ENCODE peak calls at places on chromosomes 4 and X, in ten cellular contexts. C is sigmoid colon; U is cardiac muscle cell; Q is lower lobe of right lung; A is osteoblast; S is SJSA1; G is DND-41; B is IMR-90; T is CD4-positive, CD25-positive, alpha-beta regulatory T cell; R is pancreas. Z is an unnamed sample.
A peak's percentile ranks its signal among the peaks of the same experiment; 100 is the strongest.

GRCh38 chr4:122921971-122922876 is at the start of gene NUDT6:
- DNase-seq in R (peak; percentile 54), U (peak; percentile 82), G (peak; percentile 56), S (peak; percentile 66), B (peak; percentile 69), Q (peak; percentile 79), A (peak; percentile 66), C (peak; percentile 76), T (peak; percentile 3), Z (peak; percentile 34)

GRCh38 chr4:48832571-48832970 is 1.7 kb downstream of the OCIAD1 start:
- DNase-seq in B (no peak), G (no peak), C (no peak), A (no peak), T (no peak), U (peak; percentile 22), Q (no peak), S (no peak), R (no peak), Z (no peak)

GRCh38 chr4:3315566-3315965 is 22.7 kb downstream of the RGS12 start:
- DNase-seq in B (no peak), C (no peak), Q (no peak), G (no peak), A (peak; percentile 39), U (no peak), R (no peak), S (no peak), T (no peak), Z (no peak)

GRCh38 chr4:157115613-157116340 is 39.8 kb downstream of the GLRB start:
- DNase-seq in T (no peak), R (no peak), G (no peak), U (no peak), B (peak; percentile 77), A (no peak), C (no peak), S (no peak), Q (no peak), Z (no peak)

GRCh38 chr4:125547842-125548241 is 233.1 kb downstream of the FAT4 start:
- DNase-seq in U (no peak), R (no peak), Q (no peak), T (no peak), S (no peak), G (no peak), C (no peak), A (no peak), B (peak; percentile 59), Z (no peak)

GRCh38 chr4:186168750-186169149 is 22.6 kb upstream of the CYP4V2 start:
- DNase-seq in C (no peak), B (no peak), Q (no peak), A (no peak), T (no peak), R (no peak), S (no peak), G (no peak), U (no peak), Z (no peak)

GRCh38 chr4:154491731-154492249 is at the start of gene DCHS2:
- DNase-seq in R (no peak), U (peak; percentile 53), G (no peak), S (no peak), A (peak; percentile 61), B (no peak), T (no peak), Q (no peak), C (peak; percentile 78), Z (no peak)

GRCh38 chr4:90030953-90031352 is 96.2 kb upstream of the CCSER1 start:
- DNase-seq in R (no peak), S (no peak), T (no peak), G (no peak), U (peak; percentile 13), Q (no peak), B (no peak), C (no peak), A (no peak), Z (no peak)

GRCh38 chrX:9913041-9913440 is 54.1 kb upstream of the CLDN34 start:
- DNase-seq in T (no peak), U (no peak), B (peak; percentile 43), A (no peak), C (no peak), R (no peak), S (no peak), Q (no peak), G (no peak), Z (no peak)

GRCh38 chrX:153578200-153578835 is 20.6 kb downstream of the CCNQ start:
- DNase-seq in B (no peak), S (no peak), R (no peak), U (no peak), C (no peak), G (no peak), T (no peak), Q (no peak), A (no peak), Z (no peak)

GRCh38 chrX:153573999-153574398 is 24.9 kb downstream of the CCNQ start:
- DNase-seq in U (no peak), A (peak; percentile 77), Q (no peak), S (no peak), G (no peak), B (no peak), T (no peak), C (no peak), R (no peak), Z (no peak)

GRCh38 chrX:153576239-153576870 is 22.6 kb downstream of the CCNQ start:
- DNase-seq in U (no peak), Q (no peak), S (no peak), C (no peak), G (no peak), T (no peak), R (no peak), A (peak; percentile 65), B (no peak), Z (no peak)

GRCh38 chrX:153580700-153581386 is 18.1 kb downstream of the CCNQ start:
- DNase-seq in S (no peak), C (no peak), U (peak; percentile 20), Q (no peak), A (no peak), R (no peak), B (no peak), G (no peak), T (no peak), Z (no peak)

DNA sequence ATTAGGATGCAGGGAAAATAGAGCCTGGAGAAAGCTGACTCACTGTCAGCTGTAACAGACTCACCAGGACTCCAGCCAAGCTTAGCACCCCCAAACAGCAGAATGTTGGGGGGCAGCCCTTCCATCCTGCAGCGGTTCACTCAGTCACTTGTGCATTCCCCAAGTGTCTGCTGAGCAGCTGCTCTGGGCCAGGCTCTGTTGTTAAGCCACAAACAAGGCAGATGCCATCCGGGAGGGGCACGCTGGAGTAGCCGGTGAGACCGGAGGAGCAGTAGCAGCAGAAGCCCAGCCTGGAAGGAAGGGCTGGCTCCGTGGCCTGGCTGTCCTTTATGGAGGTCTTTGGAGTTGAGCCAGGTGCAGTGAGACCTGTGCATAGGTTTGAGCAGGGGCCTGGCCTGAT is 22.0 kb downstream of the CCNQ start:
- DNase-seq in U (no peak), Q (no peak), T (no peak), B (no peak), C (no peak), R (no peak), A (peak; percentile 52), S (no peak), G (no peak), Z (no peak)
- H3K27ac ChIP-seq in U (no peak overlapping the region), Q (no peak overlapping the region), T (no peak overlapping the region), B (no peak overlapping the region), C (no peak overlapping the region), R (no peak overlapping the region), A (no peak overlapping the region), S (no peak overlapping the region), G (no peak overlapping the region), Z (no peak overlapping the region)

DNA sequence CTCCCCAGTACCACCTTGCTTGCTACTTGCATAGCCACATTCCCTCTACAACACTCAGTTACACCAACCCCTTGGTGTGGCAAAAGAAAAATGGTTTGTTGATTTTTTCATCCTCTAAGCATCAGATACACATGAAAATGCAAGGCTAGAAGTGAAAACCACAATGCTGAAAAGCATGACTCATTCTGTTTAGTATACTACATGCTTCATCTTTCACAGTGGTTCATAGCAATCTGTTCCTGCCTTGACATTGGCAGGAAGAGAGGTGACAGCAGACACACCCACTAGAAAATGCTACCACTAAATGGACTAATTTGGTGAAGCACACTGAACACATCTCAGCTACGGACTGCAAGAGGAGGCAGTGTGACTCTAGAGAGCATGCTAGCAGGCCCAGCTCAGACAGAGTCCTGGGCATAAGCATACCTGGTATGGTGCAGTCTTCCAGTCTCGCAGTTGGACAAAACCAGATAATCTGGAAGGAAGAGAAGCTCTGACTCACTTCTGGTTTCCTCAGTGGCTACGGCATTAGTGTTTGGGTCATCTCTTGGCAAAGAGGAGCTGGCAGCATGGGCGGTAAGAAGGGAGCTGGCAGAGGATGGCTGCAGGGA is 38.0 kb downstream of the GAB3 start:
- DNase-seq in S (peak; percentile 42), A (peak; percentile 53), U (no peak), B (peak; percentile 73), Q (no peak), R (no peak), C (no peak), T (no peak), G (no peak), Z (peak; percentile 5)
- H3K4me3 ChIP-seq in S (no peak overlapping the region), A (no peak overlapping the region), U (no peak overlapping the region), B (no peak overlapping the region), Q (no peak overlapping the region), R (no peak overlapping the region), C (no peak overlapping the region), T (no peak overlapping the region), G (no peak overlapping the region), Z (no peak overlapping the region)

DNA sequence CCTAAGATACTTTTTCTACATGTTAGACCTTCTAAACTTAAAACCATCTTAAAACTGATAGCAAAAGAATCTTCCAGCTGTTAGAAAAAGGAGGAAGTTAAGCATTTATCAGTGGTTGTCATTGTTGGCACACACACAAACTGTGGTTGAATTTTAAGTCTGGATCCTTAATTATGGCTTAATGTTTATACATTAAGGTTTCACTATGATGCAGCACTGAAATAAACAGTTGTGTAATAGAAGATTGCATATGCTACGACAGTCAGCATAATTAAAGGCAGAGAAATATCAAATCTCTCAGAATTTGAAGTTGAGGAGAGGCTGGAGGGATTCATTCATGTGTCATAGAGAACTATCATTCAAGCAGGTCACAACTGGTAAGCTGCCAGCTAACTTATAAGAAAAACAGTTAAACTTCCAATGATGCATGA is 32.3 kb downstream of the ADGRA3 start:
- DNase-seq in R (no peak), A (no peak), S (no peak), Q (no peak), U (no peak), C (no peak), T (no peak), B (peak; percentile 90), G (no peak), Z (no peak)
- H3K36me3 ChIP-seq in R (no peaks in the 10 kb centered on the region), A (no peaks in the 10 kb centered on the region), S (no peaks in the 10 kb centered on the region), Q (no peaks in the 10 kb centered on the region), U (no peaks in the 10 kb centered on the region), C (no peaks in the 10 kb centered on the region), T (no peaks in the 10 kb centered on the region), B (no peaks in the 10 kb centered on the region), G (no peaks in the 10 kb centered on the region), Z (no peaks in the 10 kb centered on the region)

GRCh38 chrX:153800746-153801145 is 6.3 kb downstream of the SSR4 start:
- DNase-seq in R (no peak), G (no peak), S (no peak), U (no peak), B (no peak), A (peak; percentile 88), C (no peak), Q (no peak), T (no peak), Z (no peak)
- H3K27ac ChIP-seq in R (no peak overlapping the region), G (no peak overlapping the region), S (no peak overlapping the region), U (no peak overlapping the region), B (no peak overlapping the region), A (no peak overlapping the region), C (no peak overlapping the region), Q (no peak overlapping the region), T (no peak overlapping the region), Z (no peak overlapping the region)